ENCODE peak calls at places on chromosomes 16 and 17, in six cellular contexts. T, V, G, Q, J and Z are unnamed samples.
A peak's percentile ranks its signal among the peaks of the same experiment; 100 is the strongest.

GRCh38 chr17:41910701-41911391 is 7.9 kb downstream of the ACLY start:
- DNase-seq in G (no peak), T (no peak), J (no peak), V (no peak), Q (no peak), Z (no peak)

GRCh38 chr17:58317421-58318064 is 11.1 kb downstream of the TSPOAP1 start:
- DNase-seq in T (peak; percentile 72), J (peak; percentile 81), G (peak; percentile 59), Q (no peak), V (peak; percentile 66), Z (peak; percentile 91)

GRCh38 chr16:86625029-86625428 is 46.7 kb downstream of the FOXL1 start:
- DNase-seq in T (no peak), J (peak; percentile 17), V (no peak), Q (no peak), G (no peak), Z (no peak)

GRCh38 chr17:62723842-62724241 is 84.3 kb downstream of the MARCHF10 start:
- DNase-seq in V (no peak), J (no peak), Q (no peak), G (no peak), T (no peak), Z (no peak)

GRCh38 chr17:77266891-77267341 is 126.1 kb downstream of the SEC14L1 start:
- DNase-seq in Q (no peak), V (no peak), J (peak; percentile 71), G (peak; percentile 74), T (no peak), Z (no peak)

GRCh38 chr16:86580063-86580797 is 1.9 kb downstream of the FOXL1 start:
- DNase-seq in Q (no peak), V (no peak), T (no peak), G (no peak), J (no peak), Z (no peak)

GRCh38 chr16:89201467-89202377 is 1.4 kb upstream of the SLC22A31 start:
- DNase-seq in V (no peak), J (peak; percentile 98), T (peak; percentile 84), G (peak; percentile 99), Q (peak; percentile 53), Z (peak; percentile 95)

GRCh38 chr16:12010388-12011251 is 34.1 kb downstream of the SNX29 start:
- DNase-seq in V (no peak), T (no peak), G (no peak), Q (no peak), J (no peak), Z (no peak)

GRCh38 chr16:79362312-79362970 is 238.1 kb downstream of the MAF start:
- DNase-seq in J (no peak), G (no peak), Q (no peak), T (no peak), V (no peak), Z (no peak)

GRCh38 chr17:794876-795275 is 12.7 kb downstream of the MRM3 start:
- DNase-seq in Q (no peak), T (peak; percentile 47), J (peak; percentile 90), V (no peak), G (peak; percentile 64), Z (peak; percentile 68)

GRCh38 chr17:57404073-57404472 is 147.8 kb downstream of the MSI2 start:
- DNase-seq in V (no peak), G (no peak), Q (no peak), J (peak; percentile 44), T (peak; percentile 18), Z (no peak)

GRCh38 chr16:69744363-69745231 is 10.1 kb downstream of the NOB1 start:
- DNase-seq in G (no peak), T (no peak), V (no peak), Q (no peak), J (no peak), Z (no peak)

GRCh38 chr16:69745959-69746358 is 8.8 kb downstream of the NOB1 start:
- DNase-seq in J (no peak), T (no peak), V (no peak), G (no peak), Q (no peak), Z (no peak)

GRCh38 chr16:69745232-69745612 is 9.5 kb downstream of the NOB1 start:
- DNase-seq in G (no peak), J (no peak), Q (no peak), T (no peak), V (no peak), Z (no peak)

GRCh38 chr16:69747115-69747514 is 7.6 kb downstream of the NOB1 start:
- DNase-seq in G (no peak), Q (no peak), J (no peak), V (no peak), T (no peak), Z (no peak)

DNA sequence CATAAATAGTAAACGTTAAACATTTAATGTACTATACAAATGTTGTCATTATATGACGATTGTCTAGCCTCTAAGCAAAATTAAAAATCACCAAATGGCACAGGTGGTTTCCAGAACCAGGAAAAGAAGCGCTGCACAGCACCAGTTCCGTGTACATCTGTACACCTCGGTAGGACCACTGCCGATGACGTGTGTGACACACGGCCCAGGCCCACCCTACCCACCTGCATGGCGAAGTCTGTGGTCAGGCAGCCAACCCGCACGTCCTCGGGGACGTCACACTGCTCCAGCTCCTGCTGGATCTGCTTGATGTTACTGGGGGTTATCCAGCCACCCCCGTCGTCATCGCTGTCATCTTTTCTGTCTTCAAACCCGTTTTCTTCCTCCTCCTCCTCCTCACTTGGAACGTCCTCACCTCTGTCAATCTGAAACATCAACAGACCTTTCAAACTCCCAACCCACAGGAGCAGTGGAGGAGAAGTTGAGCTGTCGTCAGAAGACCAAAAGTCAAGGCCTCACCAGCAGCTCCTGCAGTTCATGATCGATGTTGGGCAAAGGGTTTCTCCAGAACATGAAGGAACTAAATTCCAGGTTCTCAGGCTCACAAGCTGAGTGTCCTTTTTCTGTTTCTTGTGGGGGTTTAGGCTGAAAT is 5.9 kb downstream of the NOB1 start:
- DNase-seq in Q (no peak), J (no peak), T (no peak), V (no peak), G (no peak), Z (no peak)
- TF ChIP-seq JUND in Q (no peak), J (no peak), T (no peak), V (no peak), G (no peak), Z (no peak)

GRCh38 chr16:87803385-87803784 is 37.6 kb upstream of the KLHDC4 start:
- DNase-seq in G (no peak), J (no peak), T (no peak), V (no peak), Q (no peak), Z (no peak)

GRCh38 chr16:87806608-87807546 is 41.1 kb upstream of the KLHDC4 start:
- DNase-seq in T (peak; percentile 77), J (peak; percentile 86), V (no peak), Q (no peak), G (peak; percentile 54), Z (peak; percentile 78)

GRCh38 chr16:87809150-87809902 is 43.5 kb upstream of the KLHDC4 start:
- DNase-seq in G (no peak), V (peak; percentile 85), J (no peak), Q (no peak), T (no peak), Z (no peak)

GRCh38 chr16:87808108-87808507 is 42.3 kb upstream of the KLHDC4 start:
- DNase-seq in J (no peak), Q (no peak), T (no peak), V (no peak), G (no peak), Z (no peak)

GRCh38 chr16:87806246-87806607 is 40.4 kb upstream of the KLHDC4 start:
- DNase-seq in J (no peak), Q (no peak), G (no peak), V (no peak), T (peak; percentile 16), Z (no peak)
- TF ChIP-seq JUND in J (no peak), Q (no peak), G (no peak), V (no peak), T (no peak), Z (no peak)

GRCh38 chr16:17568239-17568638 is 97.5 kb upstream of the XYLT1 start:
- DNase-seq in Q (no peak), G (no peak), T (no peak), V (no peak), J (no peak), Z (no peak)

GRCh38 chr16:17572145-17572544 is 101.4 kb upstream of the XYLT1 start:
- DNase-seq in G (no peak), V (no peak), J (no peak), Q (no peak), T (peak; percentile 38), Z (no peak)

GRCh38 chr16:17567455-17567854 is 96.7 kb upstream of the XYLT1 start:
- DNase-seq in T (no peak), G (no peak), J (no peak), V (no peak), Q (no peak), Z (no peak)

GRCh38 chr16:17566656-17567450 is 96.1 kb upstream of the XYLT1 start:
- DNase-seq in J (no peak), T (no peak), G (no peak), V (no peak), Q (no peak), Z (no peak)

GRCh38 chr16:17571499-17572093 is 100.8 kb upstream of the XYLT1 start:
- DNase-seq in V (no peak), G (no peak), J (no peak), Q (no peak), T (peak; percentile 75), Z (no peak)
- TF ChIP-seq JUND in V (no peak), G (no peak), J (no peak), Q (no peak), T (peak; percentile 60), Z (no peak)

GRCh38 chr17:3695723-3696411 is at the start of gene P2RX5:
- DNase-seq in J (peak; percentile 81), V (no peak), G (peak; percentile 20), T (no peak), Q (no peak), Z (no peak)

GRCh38 chr17:3693099-3693498 is 2.9 kb downstream of the P2RX5 start:
- DNase-seq in J (no peak), G (no peak), V (no peak), T (no peak), Q (no peak), Z (no peak)

GRCh38 chr17:3693829-3694231 is 2.1 kb downstream of the P2RX5 start:
- DNase-seq in V (peak; percentile 91), Q (no peak), T (no peak), J (no peak), G (no peak), Z (no peak)

GRCh38 chr17:3697157-3697515 is 1.2 kb upstream of the P2RX5 start:
- DNase-seq in Q (no peak), J (no peak), T (no peak), V (no peak), G (no peak), Z (no peak)

DNA sequence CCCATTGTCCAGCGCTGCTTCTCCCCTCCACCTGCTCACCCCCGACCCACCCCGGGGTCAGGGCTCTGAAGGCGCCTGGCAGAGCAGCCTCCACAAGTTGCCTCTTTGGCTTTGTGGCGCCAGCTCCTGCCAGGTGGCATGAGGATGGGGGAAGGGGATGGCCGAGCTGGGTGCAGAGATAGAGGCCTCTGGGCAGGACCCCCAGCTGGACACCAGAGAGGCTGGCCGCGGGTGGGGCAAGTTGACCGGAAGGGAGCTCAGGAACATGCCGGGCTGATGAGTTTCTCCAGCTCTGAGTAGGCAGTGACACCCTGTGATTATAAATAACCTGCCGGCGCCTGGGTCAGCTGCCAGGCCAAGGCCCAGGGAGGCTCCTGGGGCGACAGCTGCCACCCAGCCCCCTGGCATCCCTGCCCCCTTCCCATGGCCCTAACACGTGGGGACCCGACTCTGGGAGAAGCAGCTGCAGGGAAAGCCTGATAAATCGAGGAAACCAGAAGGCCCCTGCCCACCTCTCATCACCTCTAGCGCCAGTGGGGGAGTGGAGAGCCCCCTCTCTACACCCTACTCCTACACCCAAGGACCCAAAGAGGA is 729 bp downstream of the P2RX5 start:
- DNase-seq in T (no peak), V (no peak), G (no peak), Q (no peak), J (peak; percentile 71), Z (no peak)
- TF ChIP-seq JUND in T (no peak), V (no peak), G (no peak), Q (no peak), J (no peak), Z (no peak)

GRCh38 chr16:13957197-13958078 is 37.5 kb downstream of the ERCC4 start:
- DNase-seq in V (peak; percentile 56), Q (no peak), G (peak; percentile 56), J (peak; percentile 37), T (peak; percentile 86), Z (no peak)
- TF ChIP-seq JUND in V (peak; percentile 38), Q (no peak), G (peak; percentile 99), J (peak; percentile 66), T (peak; percentile 82), Z (no peak)